ENCODE peak calls at places on chromosomes 6 and 20, in six cellular contexts. H, B, X, E, F and A are unnamed samples.

GRCh38 chr6:43492673-43493072 is 15.3 kb downstream of the TJAP1 start:
- DNase-seq in H (no peak), B (peak), X (no peak), E (no peak), F (no peak), A (no peak)

GRCh38 chr6:126548301-126548700 is 208.4 kb downstream of the CENPW start:
- DNase-seq in H (no peak), B (no peak), X (no peak), E (peak), F (no peak), A (no peak)

GRCh38 chr6:49522710-49523593 is 23.2 kb downstream of the GLYATL3 start:
- DNase-seq in H (no peak), B (no peak), X (no peak), E (no peak), F (peak), A (no peak)

GRCh38 chr20:19841740-19842139 is 83.7 kb downstream of the RIN2 start:
- DNase-seq in H (no peak), B (no peak), X (no peak), E (no peak), F (no peak), A (no peak)

GRCh38 chr20:52801628-52802006 is 170.5 kb upstream of the TSHZ2 start:
- DNase-seq in H (no peak), B (no peak), X (no peak), E (no peak), F (peak), A (no peak)

GRCh38 chr6:15148356-15149058 is 97.4 kb upstream of the JARID2 start:
- DNase-seq in H (peak), B (peak), X (no peak), E (peak), F (no peak), A (peak)

GRCh38 chr6:112502348-112503130 is 155.4 kb downstream of the RFPL4B start:
- DNase-seq in H (no peak), B (peak), X (no peak), E (peak), F (no peak), A (no peak)

GRCh38 chr6:149454405-149454848 is 30.4 kb downstream of the ZC3H12D start:
- DNase-seq in H (no peak), B (peak), X (no peak), E (peak), F (peak), A (peak)

GRCh38 chr20:25040438-25040831 is 17.5 kb downstream of the ACSS1 start:
- DNase-seq in H (no peak), B (peak), X (no peak), E (peak), F (no peak), A (peak)

GRCh38 chr20:9051508-9051907 is 17.4 kb upstream of the PLCB4 start:
- DNase-seq in H (no peak), B (peak), X (no peak), E (peak), F (no peak), A (peak)

GRCh38 chr6:106380407-106380806 is 19.9 kb downstream of the CRYBG1 start:
- DNase-seq in H (no peak), B (no peak), X (no peak), E (peak), F (no peak), A (no peak)

GRCh38 chr6:93300661-93301060 is 118.7 kb downstream of the EPHA7 start:
- DNase-seq in H (no peak), B (no peak), X (no peak), E (peak), F (no peak), A (no peak)

DNA sequence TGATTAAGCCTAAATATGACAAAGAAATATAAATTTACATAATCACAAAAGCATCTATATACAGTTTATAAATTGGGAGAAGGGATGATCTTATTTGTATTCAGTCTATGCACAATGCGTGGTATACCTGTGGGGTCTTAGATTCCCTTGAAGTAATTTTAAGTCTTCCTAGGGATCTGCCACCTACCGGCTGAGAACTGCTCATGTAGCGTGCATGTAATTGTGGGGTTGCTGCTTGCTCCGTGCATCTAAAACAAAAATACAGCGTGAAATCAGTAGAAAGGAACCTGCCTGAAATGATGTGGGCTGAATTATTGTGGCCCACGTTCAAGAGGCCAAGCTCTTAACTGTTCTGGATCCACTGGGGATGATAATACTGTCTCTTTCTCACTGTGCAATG is 187.3 kb downstream of the MBOAT1 start:
- DNase-seq in H (no peak), B (no peak), X (no peak), E (no peak), F (no peak), A (no peak)
- TF ChIP-seq CTCF in H (no peak), B (no peak), X (peak), E (no peak), F (no peak), A (no peak)

DNA sequence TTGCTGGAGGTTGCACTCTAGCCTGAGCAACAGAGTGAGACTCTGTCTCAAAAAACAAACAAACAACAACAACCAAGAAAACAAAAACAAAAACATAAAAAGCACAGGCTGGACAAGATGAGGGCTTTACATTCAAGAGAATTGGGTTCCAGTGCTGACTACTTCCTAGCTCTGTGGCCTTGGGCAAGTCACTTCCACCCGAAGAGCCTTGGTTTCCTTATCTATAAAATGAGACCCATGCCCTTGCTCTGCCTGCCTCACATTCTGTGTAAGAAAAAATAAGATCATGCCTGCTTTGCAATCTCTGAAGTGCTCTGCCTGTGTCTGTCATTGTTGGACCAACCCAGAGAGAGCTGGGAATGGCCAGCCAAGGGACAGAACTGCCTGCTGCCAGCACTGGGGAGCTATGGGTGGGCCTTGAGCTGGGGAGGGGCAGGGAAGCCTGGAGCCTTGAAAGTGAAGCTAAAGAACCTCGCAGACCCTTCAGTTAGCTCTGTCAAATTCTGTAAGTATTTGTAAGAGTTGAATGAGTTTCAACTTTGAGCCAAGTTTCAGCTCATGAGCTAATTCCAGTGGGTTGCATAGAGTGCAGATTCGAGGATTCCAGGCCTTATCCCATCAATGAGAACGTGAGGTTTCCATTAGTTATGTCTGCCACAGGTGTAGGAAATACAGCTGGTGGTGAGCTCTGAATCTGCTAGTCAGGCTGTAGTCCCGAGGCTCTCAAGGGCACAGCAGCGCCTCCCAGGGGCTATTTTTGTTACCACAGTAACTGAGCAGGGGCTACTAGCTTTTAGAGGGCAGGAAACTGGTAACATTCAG is 93.2 kb downstream of the DLGAP4 start:
- DNase-seq in H (peak), B (peak), X (peak), E (peak), F (peak), A (no peak)
- TF ChIP-seq CTCF in H (peak), B (peak), X (peak), E (peak), F (no peak), A (peak)

DNA sequence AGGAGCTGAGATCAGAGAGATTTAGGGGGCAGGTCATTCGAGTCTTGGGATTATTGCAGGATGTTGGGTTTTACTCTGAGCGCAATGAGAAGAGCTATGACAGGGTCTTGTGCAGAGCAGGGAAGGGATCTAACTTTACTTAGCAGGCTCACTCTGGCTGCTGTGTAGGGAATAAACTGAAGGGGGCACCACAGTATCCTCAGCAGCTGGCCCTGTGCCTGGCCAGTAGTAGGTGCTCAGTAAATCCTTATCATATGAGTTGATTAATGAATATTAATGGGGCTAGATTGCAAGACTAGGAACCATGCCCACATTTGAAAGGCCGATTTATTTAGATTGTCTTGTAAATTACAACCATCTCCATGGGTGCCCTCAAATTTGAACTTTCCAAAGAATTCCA is 4.6 kb upstream of the MDGA1 start:
- DNase-seq in H (no peak), B (no peak), X (no peak), E (peak), F (no peak), A (no peak)
- TF ChIP-seq CTCF in H (no peak), B (peak), X (peak), E (peak), F (no peak), A (no peak)

GRCh38 chr6:29424575-29424974 is 9.8 kb downstream of the OR12D1 start:
- DNase-seq in H (no peak), B (no peak), X (no peak), E (no peak), F (no peak), A (no peak)
- TF ChIP-seq CTCF in H (no peak), B (no peak), X (no peak), E (no peak), F (no peak), A (no peak)

GRCh38 chr20:49320460-49320859 is 42.6 kb upstream of the ZNFX1 start:
- DNase-seq in H (peak), B (peak), X (no peak), E (peak), F (no peak), A (no peak)
- TF ChIP-seq CTCF in H (peak), B (peak), X (peak), E (peak), F (no peak), A (peak)

DNA sequence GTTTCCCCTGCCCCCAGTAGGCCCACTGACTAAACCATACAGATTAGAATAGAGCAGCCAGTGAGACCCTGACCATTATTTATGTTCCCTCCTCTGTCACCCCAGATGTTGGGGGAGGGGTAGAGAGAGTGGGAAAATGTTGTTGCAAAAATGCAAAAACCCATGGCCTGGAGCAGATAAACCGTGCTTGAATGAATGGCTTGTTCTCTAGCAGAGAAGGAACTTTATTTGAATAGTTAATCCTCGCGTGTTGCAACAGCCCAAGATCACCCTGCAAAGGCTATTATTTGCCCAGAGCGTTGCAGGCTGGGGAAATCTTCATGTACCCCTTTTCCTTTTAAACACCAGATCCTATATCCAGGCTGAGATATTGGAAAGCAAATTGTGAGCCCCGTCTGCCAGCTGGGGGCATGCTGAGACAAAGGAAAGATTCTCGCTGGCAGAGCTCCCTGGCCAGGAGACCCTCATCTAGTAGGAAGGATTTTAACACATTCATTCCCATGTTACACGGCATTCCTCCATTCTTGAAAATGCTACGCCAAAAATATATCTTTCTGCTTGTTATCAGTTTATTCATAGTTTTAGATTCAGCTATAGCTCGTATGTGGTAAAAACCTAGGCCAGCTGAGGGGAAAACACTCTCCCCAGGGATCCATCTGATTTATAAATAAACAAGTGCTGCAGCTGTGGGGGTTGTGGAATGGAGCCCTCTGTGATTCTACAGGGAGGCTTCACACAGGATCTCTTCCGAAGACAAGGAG is 53.0 kb downstream of the LINC00237 start:
- DNase-seq in H (peak), B (no peak), X (no peak), E (no peak), F (no peak), A (no peak)
- TF ChIP-seq CTCF in H (no peak), B (no peak), X (no peak), E (no peak), F (no peak), A (no peak)

GRCh38 chr6:21596379-21597242 is 3.1 kb downstream of the SOX4 start:
- DNase-seq in H (peak), B (peak), X (no peak), E (peak), F (peak), A (no peak)
- TF ChIP-seq CTCF in H (peak), B (peak), X (peak), E (peak), F (peak), A (peak)

GRCh38 chr6:52176550-52176949 is 9.6 kb upstream of the IL17A start:
- DNase-seq in H (no peak), B (no peak), X (no peak), E (no peak), F (no peak), A (no peak)
- TF ChIP-seq CTCF in H (no peak), B (no peak), X (no peak), E (no peak), F (no peak), A (no peak)

GRCh38 chr6:81734500-81735140 is 17.9 kb downstream of the TENT5A start:
- DNase-seq in H (no peak), B (no peak), X (no peak), E (no peak), F (no peak), A (no peak)

GRCh38 chr6:81735756-81736380 is 16.6 kb downstream of the TENT5A start:
- DNase-seq in H (no peak), B (peak), X (no peak), E (peak), F (no peak), A (no peak)

GRCh38 chr6:81736428-81736827 is 16.1 kb downstream of the TENT5A start:
- DNase-seq in H (no peak), B (no peak), X (no peak), E (no peak), F (no peak), A (no peak)

GRCh38 chr6:81731814-81732213 is 20.7 kb downstream of the TENT5A start:
- DNase-seq in H (no peak), B (no peak), X (no peak), E (peak), F (no peak), A (no peak)

DNA sequence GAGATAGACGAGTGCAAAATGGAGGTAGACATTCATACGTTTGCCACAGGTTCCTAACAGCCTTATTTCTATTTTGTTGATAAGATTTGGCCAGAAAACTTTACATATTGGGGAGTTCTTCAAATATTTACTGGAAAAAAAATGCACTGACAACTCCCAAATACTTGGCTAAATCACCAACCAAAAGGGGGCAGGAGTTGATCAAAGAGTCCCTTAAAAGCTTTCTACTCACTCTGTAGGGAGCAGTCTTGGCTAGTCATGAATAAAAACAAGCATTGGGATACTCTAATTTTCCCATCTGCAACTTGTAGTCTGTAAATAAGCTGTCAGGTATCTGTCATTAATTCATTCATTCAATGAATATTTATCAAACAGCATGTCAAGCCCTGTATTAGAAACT is 18.4 kb downstream of the TENT5A start:
- DNase-seq in H (no peak), B (peak), X (no peak), E (peak), F (no peak), A (no peak)
- TF ChIP-seq CTCF in H (no peak), B (no peak), X (no peak), E (no peak), F (no peak), A (no peak)

DNA sequence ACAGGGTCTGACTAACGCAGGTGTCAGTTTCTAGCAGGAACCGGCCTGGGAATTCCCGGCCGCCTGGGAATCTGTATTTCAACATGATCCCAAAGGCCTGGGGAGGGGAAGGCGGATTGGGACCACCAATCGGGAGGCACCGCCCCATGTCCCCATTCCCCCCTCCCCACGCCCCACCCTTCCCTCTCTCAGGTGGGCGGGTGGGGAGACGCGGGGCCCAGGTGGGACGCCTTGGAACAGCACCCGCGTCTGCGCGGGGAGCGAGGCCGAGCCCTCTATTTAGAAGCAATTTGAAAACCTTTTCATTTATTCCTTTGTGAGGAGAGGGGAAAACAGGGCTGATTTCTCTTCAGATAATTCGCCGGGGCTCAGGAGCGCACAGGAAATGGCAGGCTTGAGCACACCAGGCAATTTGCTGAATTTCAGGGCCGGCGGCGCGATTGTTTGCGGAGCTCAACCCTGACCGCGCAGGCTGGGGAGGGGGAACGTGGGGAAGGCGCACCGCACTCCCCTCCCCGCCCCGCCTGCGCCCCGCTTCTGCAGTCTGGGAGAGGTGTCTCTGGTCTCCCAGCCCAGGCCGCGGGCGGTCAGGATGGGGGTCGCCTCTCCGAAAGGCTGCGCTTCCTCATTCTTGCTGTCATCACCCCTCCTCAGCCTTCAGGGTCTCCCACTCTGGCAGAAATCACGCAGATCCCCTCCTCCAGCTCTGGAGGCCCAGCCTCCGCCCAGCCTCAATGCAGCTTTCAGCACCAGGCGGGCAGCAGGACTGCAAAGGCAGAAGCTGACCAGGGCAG is 170.1 kb downstream of the GRM4 start:
- DNase-seq in H (peak), B (no peak), X (no peak), E (no peak), F (no peak), A (no peak)
- TF ChIP-seq CTCF in H (no peak), B (no peak), X (no peak), E (no peak), F (no peak), A (no peak)